ENCODE peak calls at places on chromosomes 7 and 10, in four cellular contexts. T is uterus, V is psoas muscle, F is PC-3. R is an unnamed sample.

GRCh38 chr7:43568529-43568928 is 14.4 kb upstream of the STK17A start:
- DNase-seq in T (no peak), F (peak; percentile 93), V (no peak), R (peak; percentile 46)

GRCh38 chr10:1187151-1187854 is 131.1 kb downstream of the WDR37 start:
- DNase-seq in F (no peak), V (no peak), T (no peak), R (no peak)

GRCh38 chr7:75050501-75050900 is 23.1 kb downstream of the RCC1L start:
- DNase-seq in V (no peak), F (no peak), T (no peak), R (no peak)

GRCh38 chr7:158261362-158262235 is 326.0 kb downstream of the PTPRN2 start:
- DNase-seq in F (no peak), T (no peak), V (no peak), R (no peak)

GRCh38 chr7:21355406-21355874 is 72.4 kb upstream of the SP4 start:
- DNase-seq in T (no peak), V (no peak), F (no peak), R (no peak)

GRCh38 chr7:158581440-158582088 is 6.1 kb downstream of the PTPRN2 start:
- DNase-seq in T (no peak), V (no peak), F (peak; percentile 56), R (no peak)

GRCh38 chr10:79065853-79066252 is 2.9 kb upstream of the ZMIZ1 start:
- DNase-seq in F (no peak), T (no peak), V (no peak), R (no peak)

GRCh38 chr7:16397497-16398210 is 23.7 kb downstream of the CRPPA start:
- DNase-seq in V (no peak), F (no peak), T (no peak), R (no peak)

GRCh38 chr7:128129224-128129864 is 98.1 kb upstream of the LRRC4 start:
- DNase-seq in F (no peak), T (no peak), V (no peak), R (no peak)

GRCh38 chr10:58666024-58666423 is 153.4 kb downstream of the BICC1 start:
- DNase-seq in V (no peak), F (peak; percentile 46), T (no peak), R (no peak)

GRCh38 chr7:130733866-130734524 is at the start of gene KLF14:
- DNase-seq in V (peak; percentile 37), T (peak; percentile 29), F (no peak), R (no peak)

GRCh38 chr10:72158174-72158573 is 57.6 kb upstream of the ANAPC16 start:
- DNase-seq in F (no peak), T (no peak), V (no peak), R (no peak)

GRCh38 chr7:31192996-31193395 is 140.9 kb downstream of the ADCYAP1R1 start:
- DNase-seq in T (no peak), V (peak; percentile 24), F (peak; percentile 73), R (peak; percentile 46)

GRCh38 chr10:118497227-118497626 is 98.2 kb downstream of the PRLHR start:
- DNase-seq in V (no peak), T (no peak), F (no peak), R (no peak)

GRCh38 chr10:119663866-119664698 is 12.9 kb downstream of the BAG3 start:
- DNase-seq in V (no peak), T (no peak), F (no peak), R (no peak)

GRCh38 chr10:16828731-16829175 is 11.5 kb upstream of the RSU1 start:
- DNase-seq in V (peak; percentile 35), F (peak; percentile 53), T (peak; percentile 57), R (peak; percentile 77)

GRCh38 chr10:78309536-78310237 is 276.0 kb downstream of the RPS24 start:
- DNase-seq in V (no peak), F (no peak), T (no peak), R (no peak)

GRCh38 chr7:103691291-103691690 is 245.3 kb upstream of the SLC26A5 start:
- DNase-seq in V (no peak), T (no peak), F (peak; percentile 40), R (no peak)

GRCh38 chr7:40221836-40222235 is 87.0 kb downstream of the SUGCT start:
- DNase-seq in F (peak; percentile 62), T (no peak), V (no peak), R (peak; percentile 96)

GRCh38 chr10:110360857-110361474 is 56.2 kb upstream of the SMNDC1 start:
- DNase-seq in V (no peak), F (peak; percentile 19), T (no peak), R (peak; percentile 33)

GRCh38 chr10:89297791-89298190 is 4.1 kb upstream of the IFIT2 start:
- DNase-seq in T (no peak), V (no peak), F (no peak), R (no peak)

DNA sequence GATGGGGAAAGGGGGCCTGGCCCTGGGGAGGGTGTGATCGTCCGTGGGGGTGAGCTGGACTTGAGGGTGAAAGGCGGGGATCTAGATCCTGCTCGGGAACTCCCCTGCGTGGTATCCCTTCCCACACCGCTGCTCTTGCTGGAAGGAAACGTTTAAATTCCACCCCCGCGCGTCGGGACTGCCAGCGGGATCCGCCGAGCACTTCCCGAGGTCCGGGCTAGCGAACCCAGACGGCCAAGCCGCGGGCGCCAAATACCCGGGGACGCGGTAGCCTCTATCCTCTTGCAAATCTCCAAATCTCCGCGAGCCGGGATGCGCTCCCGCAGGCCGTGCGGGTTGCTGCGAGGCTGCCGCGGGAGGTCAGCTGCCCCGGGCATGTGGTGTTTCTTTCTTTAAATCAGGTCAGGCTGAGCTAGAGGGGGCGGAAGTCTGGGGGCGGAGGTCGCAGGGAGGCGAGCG is 904 bp downstream of the NPTX2 start:
- DNase-seq in V (no peak), F (no peak), T (no peak), R (no peak)
- H3K4me3 ChIP-seq in V (peak overlapping the region; percentile 49), F (no peak overlapping the region), T (no peak overlapping the region), R (peak overlapping the region; percentile 47)

GRCh38 chr10:50219200-50219599 is 32.1 kb downstream of the ASAH2 start:
- DNase-seq in V (no peak), T (no peak), F (no peak), R (no peak)

GRCh38 chr10:50219646-50220045 is 31.7 kb downstream of the ASAH2 start:
- DNase-seq in V (no peak), F (peak; percentile 56), T (no peak), R (no peak)

GRCh38 chr10:50221470-50221869 is 29.8 kb downstream of the ASAH2 start:
- DNase-seq in V (no peak), T (no peak), F (no peak), R (no peak)

GRCh38 chr10:50216418-50216817 is 34.9 kb downstream of the ASAH2 start:
- DNase-seq in T (no peak), V (no peak), F (no peak), R (no peak)

GRCh38 chr10:50216894-50217293 is 34.4 kb downstream of the ASAH2 start:
- DNase-seq in T (no peak), F (peak; percentile 78), V (no peak), R (peak; percentile 49)
- TF ChIP-seq CTCF in T (no peak), F (no peak), V (no peak), R (no peak)

GRCh38 chr10:93074597-93075368 is 1.1 kb downstream of the CYP26A1 start:
- DNase-seq in T (no peak), V (no peak), F (no peak), R (no peak)
- H3K4me3 ChIP-seq in T (no peak overlapping the region), V (peak overlapping the region; percentile 60), F (peak overlapping the region; percentile 76), R (no peak overlapping the region)

DNA sequence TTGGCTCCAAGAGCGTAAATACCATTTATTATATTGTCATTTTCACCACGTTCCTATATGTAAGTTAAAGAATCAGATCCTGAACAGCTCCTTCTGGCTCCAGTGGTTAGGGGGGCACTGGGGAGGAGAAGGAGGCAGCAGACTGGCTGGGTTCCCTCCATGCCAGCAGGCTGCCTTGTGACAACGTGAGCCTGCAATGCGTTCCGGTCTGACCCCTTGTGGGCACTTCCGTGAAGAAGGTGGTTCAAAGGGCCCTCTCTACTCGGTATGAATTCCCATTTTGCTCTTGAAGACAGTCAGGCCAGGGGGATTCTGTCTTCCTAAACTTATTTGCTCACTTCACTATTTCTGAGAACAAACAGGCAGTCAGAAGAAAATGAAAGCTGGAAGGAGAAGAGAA is 253.4 kb downstream of the BMPER start:
- DNase-seq in T (no peak), F (no peak), V (peak; percentile 45), R (peak; percentile 29)
- TF ChIP-seq CTCF in T (no peak), F (peak; percentile 29), V (peak; percentile 42), R (peak; percentile 16)

DNA sequence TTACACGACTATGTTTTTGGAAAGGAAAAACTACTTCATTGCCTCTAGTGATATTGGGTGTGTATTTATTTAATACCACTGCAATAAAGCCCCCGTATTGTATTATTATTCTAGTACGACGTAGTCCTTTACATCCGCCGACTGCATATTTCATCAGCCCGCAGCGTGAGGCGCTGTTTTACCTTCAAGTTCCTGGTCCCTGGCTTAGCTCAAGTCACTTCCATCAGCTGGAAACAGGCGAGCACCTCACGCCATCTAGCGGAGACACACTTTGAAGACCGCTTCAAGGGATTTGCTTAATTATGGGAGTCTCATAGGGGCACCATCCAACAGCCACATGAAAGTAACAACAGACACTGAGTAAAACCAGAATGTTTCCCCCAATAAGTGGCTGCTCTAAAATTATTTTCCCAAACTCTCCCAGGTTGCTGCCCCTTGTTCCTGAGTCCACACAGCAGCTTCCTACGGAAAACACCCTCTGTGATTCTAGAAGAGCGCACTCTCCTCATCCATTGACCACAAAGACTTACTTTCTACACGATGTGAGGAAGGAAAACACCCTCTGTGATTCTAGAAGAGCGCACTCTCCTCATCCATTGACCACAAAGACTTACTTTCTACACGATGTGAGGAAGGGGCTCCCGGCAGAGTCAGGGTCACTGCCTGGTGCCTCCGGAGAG is 15.7 kb upstream of the ITIH2 start:
- DNase-seq in V (peak; percentile 76), F (peak; percentile 74), T (peak; percentile 86), R (peak; percentile 94)
- H3K4me3 ChIP-seq in V (no peak overlapping the region), F (no peak overlapping the region), T (no peak overlapping the region), R (no peak overlapping the region)

DNA sequence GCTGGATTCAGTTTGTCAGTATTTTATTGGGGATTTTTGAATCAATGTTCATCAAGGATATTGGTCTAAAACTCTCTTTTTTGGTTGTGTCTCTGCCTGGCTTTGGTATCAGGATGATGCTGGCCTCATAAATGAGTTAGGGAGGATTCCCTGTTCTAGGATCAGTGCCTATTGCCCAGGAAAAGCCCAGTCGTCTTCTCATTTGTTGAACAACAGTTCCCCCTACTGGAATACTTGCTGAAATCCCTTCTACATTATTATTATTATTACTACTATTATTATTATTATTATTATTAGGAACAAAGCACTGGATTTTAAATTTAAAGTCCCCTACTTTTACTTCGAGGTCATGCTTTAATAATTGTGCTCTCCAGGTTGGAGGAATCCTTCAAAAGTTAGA is 528.9 kb downstream of the MAGI2 start:
- DNase-seq in F (peak; percentile 50), V (no peak), T (no peak), R (peak; percentile 35)
- TF ChIP-seq CTCF in F (peak; percentile 18), V (peak; percentile 21), T (no peak), R (peak; percentile 2)